ENCODE peak calls at places on chromosomes 5 and 9, in ten cellular contexts. E, O, L, P, S, F, T, Z, A and I are unnamed samples. For H3K36me3 and H3K4me1, the result is how much of the 10 kb centered on the place peaks cover.

GRCh38 chr9:72022846-72023245 is 37.6 kb downstream of the C9orf57 start:
- DNase-seq in E (no peak), O (no peak), L (no peak), P (no peak), S (no peak), F (no peak), T (peak), Z (no peak), A (peak), I (peak)

GRCh38 chr9:96612105-96612965 is 7.3 kb downstream of the CDC14B start:
- DNase-seq in E (no peak), O (no peak), L (peak), P (no peak), S (peak), F (peak), T (peak), Z (no peak), A (peak), I (peak)

GRCh38 chr9:129687391-129687790 is 21.9 kb downstream of the PRRX2 start:
- DNase-seq in E (no peak), O (no peak), L (no peak), P (no peak), S (no peak), F (no peak), T (no peak), Z (no peak), A (no peak), I (no peak)

GRCh38 chr5:168409601-168410458 is 76.4 kb upstream of the RARS1 start:
- DNase-seq in E (no peak), O (peak), L (no peak), P (no peak), S (peak), F (no peak), T (peak), Z (no peak), A (no peak), I (no peak)

GRCh38 chr9:135021393-135021789 is 66.1 kb upstream of the OLFM1 start:
- DNase-seq in E (no peak), O (no peak), L (no peak), P (no peak), S (no peak), F (no peak), T (no peak), Z (no peak), A (no peak), I (no peak)

GRCh38 chr9:104606202-104606601 is 775 bp upstream of the OR13C2 start:
- DNase-seq in E (no peak), O (no peak), L (no peak), P (no peak), S (no peak), F (no peak), T (no peak), Z (no peak), A (no peak), I (no peak)

GRCh38 chr9:127252405-127253093 is 12.0 kb upstream of the GARNL3 start:
- DNase-seq in E (no peak), O (no peak), L (no peak), P (no peak), S (no peak), F (no peak), T (peak), Z (no peak), A (no peak), I (no peak)

GRCh38 chr5:154366353-154366752 is 79.4 kb upstream of the SAP30L start:
- DNase-seq in E (peak), O (peak), L (no peak), P (no peak), S (no peak), F (peak), T (peak), Z (no peak), A (no peak), I (no peak)

GRCh38 chr5:136028782-136029742 is at the start of gene TGFBI:
- DNase-seq in E (peak), O (no peak), L (peak), P (no peak), S (peak), F (peak), T (peak), Z (peak), A (peak), I (peak)

GRCh38 chr5:79702606-79703380 is 13.2 kb downstream of the CMYA5 start:
- DNase-seq in E (peak), O (no peak), L (no peak), P (no peak), S (peak), F (peak), T (no peak), Z (peak), A (no peak), I (no peak)

GRCh38 chr5:78761831-78762230 is 113.3 kb upstream of the LHFPL2 start:
- DNase-seq in E (no peak), O (no peak), L (no peak), P (no peak), S (no peak), F (peak), T (no peak), Z (no peak), A (no peak), I (no peak)

GRCh38 chr5:25567881-25568280 is 923.1 kb upstream of the CDH10 start:
- DNase-seq in E (no peak), O (no peak), L (no peak), P (no peak), S (no peak), F (no peak), T (no peak), Z (no peak), A (no peak), I (no peak)

GRCh38 chr9:108933231-108933630 is 693 bp downstream of the ELP1 start:
- DNase-seq in E (peak), O (no peak), L (peak), P (no peak), S (no peak), F (no peak), T (peak), Z (no peak), A (no peak), I (peak)

GRCh38 chr5:149730620-149731331 is 666 bp downstream of the PPARGC1B start:
- DNase-seq in E (peak), O (no peak), L (peak), P (no peak), S (no peak), F (no peak), T (no peak), Z (peak), A (peak), I (peak)

GRCh38 chr5:139462582-139463276 is at the start of gene ECSCR:
- DNase-seq in E (peak), O (no peak), L (no peak), P (no peak), S (no peak), F (peak), T (no peak), Z (peak), A (no peak), I (peak)

GRCh38 chr5:155189981-155190380 is 176.4 kb downstream of the KIF4B start:
- DNase-seq in E (no peak), O (no peak), L (no peak), P (no peak), S (no peak), F (peak), T (no peak), Z (no peak), A (no peak), I (no peak)

GRCh38 chr9:82949203-82949602 is 113.7 kb downstream of the RASEF start:
- DNase-seq in E (no peak), O (no peak), L (no peak), P (no peak), S (no peak), F (no peak), T (no peak), Z (no peak), A (no peak), I (no peak)

GRCh38 chr5:82523633-82524032 is 245.5 kb upstream of the RPS23 start:
- DNase-seq in E (no peak), O (no peak), L (no peak), P (no peak), S (no peak), F (no peak), T (no peak), Z (no peak), A (no peak), I (no peak)

GRCh38 chr9:88587885-88588628 is 53.1 kb downstream of the NXNL2 start:
- DNase-seq in E (no peak), O (no peak), L (no peak), P (no peak), S (no peak), F (no peak), T (peak), Z (no peak), A (no peak), I (no peak)

GRCh38 chr9:99109522-99109921 is 4.6 kb downstream of the TGFBR1 start:
- DNase-seq in E (no peak), O (no peak), L (no peak), P (no peak), S (peak), F (no peak), T (peak), Z (no peak), A (no peak), I (no peak)

GRCh38 chr5:160548949-160549665 is 127.5 kb downstream of the PTTG1 start:
- DNase-seq in E (no peak), O (no peak), L (no peak), P (no peak), S (no peak), F (no peak), T (no peak), Z (no peak), A (no peak), I (no peak)

GRCh38 chr5:137234973-137235943 is 263.9 kb downstream of the SPOCK1 start:
- DNase-seq in E (no peak), O (no peak), L (no peak), P (no peak), S (no peak), F (no peak), T (no peak), Z (no peak), A (no peak), I (no peak)

GRCh38 chr9:81632599-81632998 is 56.7 kb downstream of the TLE1 start:
- DNase-seq in E (peak), O (no peak), L (no peak), P (no peak), S (no peak), F (no peak), T (peak), Z (no peak), A (no peak), I (no peak)

GRCh38 chr5:174501461-174502069 is 222.8 kb upstream of the MSX2 start:
- DNase-seq in E (no peak), O (no peak), L (no peak), P (no peak), S (peak), F (no peak), T (peak), Z (no peak), A (no peak), I (no peak)

GRCh38 chr9:136421791-136422190 is 11.3 kb downstream of the PMPCA start:
- DNase-seq in E (no peak), O (no peak), L (no peak), P (no peak), S (no peak), F (no peak), T (no peak), Z (no peak), A (no peak), I (no peak)

GRCh38 chr5:151023047-151023615 is 2.7 kb downstream of the GPX3 start:
- DNase-seq in E (peak), O (no peak), L (peak), P (no peak), S (peak), F (no peak), T (peak), Z (peak), A (no peak), I (peak)

GRCh38 chr5:135386886-135387628 is 12.0 kb downstream of the MACROH2A1 start:
- DNase-seq in E (peak), O (peak), L (no peak), P (no peak), S (peak), F (peak), T (peak), Z (peak), A (peak), I (no peak)

GRCh38 chr5:159362190-159362589 is 31.9 kb upstream of the IL12B start:
- DNase-seq in E (no peak), O (no peak), L (no peak), P (no peak), S (peak), F (no peak), T (no peak), Z (no peak), A (no peak), I (no peak)

GRCh38 chr9:68522954-68523353 is 17.7 kb downstream of the TMEM252 start:
- DNase-seq in E (no peak), O (no peak), L (no peak), P (no peak), S (no peak), F (no peak), T (no peak), Z (no peak), A (no peak), I (no peak)

GRCh38 chr9:15135167-15135792 is 171.7 kb downstream of the TTC39B start:
- DNase-seq in E (peak), O (peak), L (peak), P (no peak), S (peak), F (peak), T (peak), Z (peak), A (peak), I (peak)

GRCh38 chr5:172806897-172807672 is 27.0 kb upstream of the ERGIC1 start:
- DNase-seq in E (peak), O (peak), L (peak), P (peak), S (peak), F (peak), T (peak), Z (peak), A (peak), I (peak)

GRCh38 chr5:60196382-60197113 is 303.0 kb upstream of the PDE4D start:
- DNase-seq in E (peak), O (peak), L (peak), P (no peak), S (peak), F (no peak), T (peak), Z (no peak), A (peak), I (peak)

GRCh38 chr9:137452761-137453642 is 6.1 kb downstream of the NSMF start:
- DNase-seq in E (no peak), O (no peak), L (peak), P (no peak), S (no peak), F (no peak), T (no peak), Z (no peak), A (peak), I (peak)

GRCh38 chr5:6543830-6544560 is 88.8 kb downstream of the NSUN2 start:
- DNase-seq in E (no peak), O (no peak), L (no peak), P (no peak), S (no peak), F (no peak), T (no peak), Z (no peak), A (no peak), I (no peak)

GRCh38 chr9:137672907-137673791 is 54.3 kb downstream of the EHMT1 start:
- DNase-seq in E (peak), O (peak), L (no peak), P (no peak), S (peak), F (peak), T (peak), Z (peak), A (peak), I (peak)

GRCh38 chr9:137374131-137374845 is 48.7 kb downstream of the EXD3 start:
- DNase-seq in E (no peak), O (no peak), L (no peak), P (no peak), S (no peak), F (no peak), T (no peak), Z (no peak), A (no peak), I (peak)

GRCh38 chr9:109990541-109990940 is 210.5 kb downstream of the PALM2AKAP2 start:
- DNase-seq in E (no peak), O (no peak), L (no peak), P (no peak), S (no peak), F (no peak), T (no peak), Z (no peak), A (no peak), I (no peak)

GRCh38 chr5:101860145-101860544 is 435.9 kb downstream of the SLCO4C1 start:
- DNase-seq in E (no peak), O (no peak), L (no peak), P (no peak), S (no peak), F (no peak), T (no peak), Z (no peak), A (no peak), I (no peak)
- H3K36me3 ChIP-seq in E (under half), O (under half), L (under half), P (under half), S (under half), F (under half), T (under half), Z (under half), A (under half), I (under half)

GRCh38 chr9:107312651-107313050 is 29.6 kb downstream of the RAD23B start:
- DNase-seq in E (no peak), O (no peak), L (no peak), P (no peak), S (no peak), F (no peak), T (peak), Z (no peak), A (no peak), I (no peak)

GRCh38 chr9:107314763-107315162 is 31.7 kb downstream of the RAD23B start:
- DNase-seq in E (no peak), O (no peak), L (no peak), P (no peak), S (no peak), F (no peak), T (no peak), Z (no peak), A (no peak), I (no peak)

GRCh38 chr9:107316795-107317661 is 33.9 kb downstream of the RAD23B start:
- DNase-seq in E (no peak), O (no peak), L (no peak), P (no peak), S (no peak), F (peak), T (no peak), Z (no peak), A (no peak), I (no peak)

GRCh38 chr9:107309271-107309670 is 26.2 kb downstream of the RAD23B start:
- DNase-seq in E (no peak), O (no peak), L (no peak), P (no peak), S (no peak), F (no peak), T (no peak), Z (no peak), A (no peak), I (no peak)

GRCh38 chr9:107313555-107314096 is 30.5 kb downstream of the RAD23B start:
- DNase-seq in E (no peak), O (no peak), L (no peak), P (no peak), S (no peak), F (no peak), T (no peak), Z (no peak), A (no peak), I (no peak)
- H3K4me1 ChIP-seq in E (under half), O (under half), L (under half), P (under half), S (under half), F (under half), T (under half), Z (under half), A (under half), I (under half)

DNA sequence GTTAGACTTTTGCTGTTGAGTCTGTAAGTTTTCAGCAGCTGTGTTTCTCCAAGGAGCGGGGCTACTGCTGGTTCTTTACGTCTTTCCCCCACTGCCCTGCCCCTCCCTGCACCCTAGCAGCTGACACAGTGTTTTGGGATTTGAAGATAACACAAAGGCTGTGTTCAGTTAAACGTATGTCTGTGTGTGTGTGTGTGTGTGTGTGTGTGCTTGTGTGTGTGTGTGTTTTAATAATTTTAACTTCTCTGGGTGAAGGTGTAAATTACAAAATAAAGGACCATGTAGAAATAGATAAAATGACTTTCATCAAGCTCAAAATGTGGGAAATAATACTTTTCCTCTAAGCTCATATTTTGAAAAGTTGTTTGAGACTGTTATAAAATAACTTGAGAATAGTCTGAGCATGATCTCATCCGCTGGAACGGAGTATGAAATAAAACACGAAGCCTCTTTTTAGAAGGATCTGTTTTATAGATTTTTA is 10.9 kb downstream of the ABL1 start:
- DNase-seq in E (peak), O (no peak), L (no peak), P (no peak), S (no peak), F (no peak), T (peak), Z (peak), A (no peak), I (no peak)
- TF ChIP-seq POLR2A in E (no peak), O (no peak), L (no peak), P (no peak), S (no peak), F (no peak), T (peak), Z (no peak), A (no peak), I (no peak)

GRCh38 chr5:179828756-179829421 is 8.2 kb downstream of the SQSTM1 start:
- DNase-seq in E (no peak), O (no peak), L (no peak), P (no peak), S (no peak), F (no peak), T (no peak), Z (no peak), A (no peak), I (peak)
- H3K36me3 ChIP-seq in E (under half), O (half or more), L (under half), P (under half), S (under half), F (half or more), T (half or more), Z (half or more), A (half or more), I (half or more)